ENCODE peak calls at places on chromosomes 13 and 19, in four cellular contexts. R, J, P and A are unnamed samples.

GRCh38 chr13:36341718-36342117 is 4.5 kb downstream of the SPART start:
- DNase-seq in J (no peak), P (peak; percentile 54), R (no peak), A (no peak)

GRCh38 chr13:105346141-105346766 is 1189.2 kb downstream of the EFNB2 start:
- DNase-seq in J (no peak), P (peak; percentile 69), R (no peak), A (no peak)

GRCh38 chr13:53822136-53822535 is 793.5 kb downstream of the OLFM4 start:
- DNase-seq in P (no peak), R (no peak), J (no peak), A (no peak)

GRCh38 chr13:101475536-101475935 is 23.1 kb downstream of the ITGBL1 start:
- DNase-seq in J (no peak), P (no peak), R (no peak), A (no peak)

GRCh38 chr13:30429721-30430694 is 7.7 kb downstream of the UBE2L5 start:
- DNase-seq in R (no peak), P (peak; percentile 91), J (no peak), A (no peak)

GRCh38 chr13:111252449-111253124 is 67.9 kb upstream of the TEX29 start:
- DNase-seq in P (no peak), J (no peak), R (no peak), A (no peak)

GRCh38 chr13:100518394-100519062 is 70.1 kb downstream of the GGACT start:
- DNase-seq in R (no peak), J (no peak), P (no peak), A (no peak)

GRCh38 chr13:110723598-110723997 is 10.1 kb downstream of the ING1 start:
- DNase-seq in J (no peak), R (no peak), P (no peak), A (no peak)

GRCh38 chr13:66689037-66689619 is 541.0 kb downstream of the PCDH9 start:
- DNase-seq in J (peak; percentile 19), R (no peak), P (no peak), A (no peak)

GRCh38 chr13:27969073-27969865 is at the start of gene CDX2:
- DNase-seq in P (no peak), R (no peak), J (peak; percentile 22), A (no peak)

GRCh38 chr19:14248578-14249011 is 42.6 kb upstream of the ADGRL1 start:
- DNase-seq in R (no peak), P (no peak), J (peak; percentile 85), A (peak; percentile 79)

GRCh38 chr13:78015782-78016181 is 97.2 kb upstream of the EDNRB start:
- DNase-seq in R (no peak), P (no peak), J (no peak), A (no peak)

GRCh38 chr13:104477256-104477655 is 1411.0 kb upstream of the SLC10A2 start:
- DNase-seq in R (no peak), P (peak; percentile 39), J (no peak), A (no peak)

GRCh38 chr13:36875955-36876354 is 44.1 kb downstream of the SMAD9 start:
- DNase-seq in J (peak; percentile 41), R (no peak), P (no peak), A (no peak)

GRCh38 chr13:36787181-36787580 is 31.8 kb upstream of the RFXAP start:
- DNase-seq in R (no peak), P (peak; percentile 40), J (no peak), A (no peak)

GRCh38 chr13:51420681-51421476 is 32.0 kb downstream of the INTS6 start:
- DNase-seq in J (no peak), R (no peak), P (no peak), A (no peak)

GRCh38 chr19:11345122-11345752 is 831 bp downstream of the TMEM205 start:
- DNase-seq in R (no peak), P (no peak), J (peak; percentile 5), A (no peak)

GRCh38 chr13:51801631-51802099 is 2.3 kb downstream of the DHRS12 start:
- DNase-seq in P (peak; percentile 19), J (peak; percentile 56), R (peak; percentile 90), A (peak; percentile 91)

GRCh38 chr13:68170961-68171360 is 940.8 kb upstream of the PCDH9 start:
- DNase-seq in J (no peak), P (no peak), R (no peak), A (peak; percentile 20)

GRCh38 chr13:50484472-50485113 is 358.9 kb downstream of the DLEU7 start:
- DNase-seq in J (no peak), P (peak; percentile 51), R (no peak), A (no peak)

GRCh38 chr13:110538632-110539031 is 22.9 kb downstream of the RAB20 start:
- DNase-seq in J (no peak), P (no peak), R (no peak), A (peak; percentile 91)

GRCh38 chr13:77230560-77230959 is 96.3 kb downstream of the MYCBP2 start:
- DNase-seq in J (no peak), R (no peak), P (no peak), A (no peak)

GRCh38 chr13:80338781-80339577 is 1.9 kb downstream of the SPRY2 start:
- DNase-seq in P (peak; percentile 71), J (peak; percentile 77), R (peak; percentile 86), A (peak; percentile 91)

GRCh38 chr19:33906578-33907335 is 110.1 kb downstream of the KCTD15 start:
- DNase-seq in R (peak; percentile 49), J (no peak), P (peak; percentile 37), A (peak; percentile 42)

GRCh38 chr13:44364601-44365000 is 9.0 kb upstream of the SERP2 start:
- DNase-seq in P (peak; percentile 67), J (no peak), R (no peak), A (no peak)

GRCh38 chr13:27264181-27264580 is 6.4 kb upstream of the RASL11A start:
- DNase-seq in J (peak; percentile 30), P (no peak), R (no peak), A (no peak)

GRCh38 chr13:109684836-109685602 is 101.4 kb downstream of the IRS2 start:
- DNase-seq in P (peak; percentile 74), J (no peak), R (no peak), A (peak; percentile 72)

GRCh38 chr13:40116008-40116407 is 460.5 kb downstream of the COG6 start:
- DNase-seq in P (peak; percentile 94), J (no peak), R (no peak), A (peak; percentile 42)

GRCh38 chr19:41555752-41556151 is 20.2 kb upstream of the CEACAM21 start:
- DNase-seq in R (no peak), J (no peak), P (no peak), A (no peak)

GRCh38 chr19:14432817-14433453 is at the start of gene PKN1:
- DNase-seq in J (peak; percentile 95), R (peak; percentile 70), P (no peak), A (peak; percentile 72)

GRCh38 chr19:13965377-13965896 is 13.1 kb downstream of the DCAF15 start:
- DNase-seq in P (no peak), R (no peak), J (no peak), A (no peak)

GRCh38 chr13:50365683-50366391 is 350.6 kb downstream of the KCNRG start:
- DNase-seq in J (no peak), R (peak; percentile 46), P (peak; percentile 71), A (no peak)

GRCh38 chr19:19549804-19550453 is 11.9 kb downstream of the CILP2 start:
- DNase-seq in R (no peak), P (no peak), J (no peak), A (no peak)

GRCh38 chr13:20594276-20594675 is 27.3 kb downstream of the IFT88 start:
- DNase-seq in R (no peak), J (no peak), P (no peak), A (no peak)
- H3K27ac ChIP-seq in R (no peak overlapping the region), J (no peak overlapping the region), P (no peak overlapping the region), A (no peak overlapping the region)

GRCh38 chr19:18502633-18503294 is 19.1 kb downstream of the ELL start:
- DNase-seq in J (peak; percentile 70), P (no peak), R (peak; percentile 70), A (peak; percentile 75)
- H3K4me1 ChIP-seq in J (no peaks in the 10 kb centered on the region), P (peaks cover 35% of the 10 kb centered on the region), R (peaks cover 100% of the 10 kb centered on the region), A (peaks cover 73% of the 10 kb centered on the region)

GRCh38 chr13:113937073-113937472 is 36.8 kb downstream of the C13orf46 start:
- DNase-seq in J (no peak), P (no peak), R (no peak), A (no peak)
- H3K9me3 ChIP-seq in J (no peaks in the 10 kb centered on the region), P (no peaks in the 10 kb centered on the region), R (no peaks in the 10 kb centered on the region), A (no peaks in the 10 kb centered on the region)

GRCh38 chr13:75787249-75787940 is 151.3 kb downstream of the LMO7 start:
- DNase-seq in J (no peak), R (no peak), P (peak; percentile 50), A (no peak)

GRCh38 chr13:75789451-75790197 is 153.5 kb downstream of the LMO7 start:
- DNase-seq in P (no peak), J (no peak), R (no peak), A (peak; percentile 63)

GRCh38 chr13:75788494-75788991 is 152.4 kb downstream of the LMO7 start:
- DNase-seq in R (no peak), J (no peak), P (peak; percentile 57), A (peak; percentile 54)

GRCh38 chr13:75792526-75793187 is 156.5 kb downstream of the LMO7 start:
- DNase-seq in P (no peak), J (no peak), R (no peak), A (no peak)

DNA sequence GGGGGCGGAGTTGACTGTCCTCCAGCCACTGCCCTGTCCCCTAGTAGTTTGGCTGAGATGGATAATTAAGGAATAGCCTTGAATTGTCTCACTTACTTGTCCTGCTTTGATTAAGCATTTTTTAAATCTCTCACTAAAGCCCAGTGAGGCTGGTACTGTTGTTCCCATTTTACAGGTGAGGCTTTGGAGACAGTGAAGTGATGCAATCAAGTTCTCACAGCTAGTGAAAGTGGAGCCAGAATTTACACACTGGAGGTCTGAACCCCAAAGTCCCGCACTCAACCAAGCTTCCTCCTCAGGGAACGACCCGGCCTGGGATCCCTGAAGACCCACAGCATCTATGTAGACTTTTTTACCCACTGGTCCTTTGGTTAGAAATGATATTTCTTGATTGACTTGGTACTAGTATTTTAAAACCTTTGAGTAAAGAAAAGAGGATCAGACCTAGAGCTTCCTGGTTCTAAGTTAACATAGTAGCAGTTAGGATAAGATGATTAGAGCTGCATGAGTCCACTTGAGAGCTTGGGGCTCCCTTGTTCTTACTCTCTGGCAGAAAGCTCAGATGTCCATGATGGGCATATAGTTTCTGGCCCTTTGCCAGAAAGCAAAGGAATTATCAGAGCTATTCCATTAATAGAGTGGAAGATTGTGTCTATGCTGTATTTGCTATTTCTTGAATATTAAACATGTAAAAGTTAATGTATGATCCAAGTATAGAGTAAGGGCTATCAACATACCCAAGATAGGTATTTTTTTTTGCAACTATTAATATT is 154.3 kb downstream of the LMO7 start:
- DNase-seq in P (no peak), R (no peak), J (no peak), A (no peak)
- H3K27ac ChIP-seq in P (no peak overlapping the region), R (peak overlapping the region; percentile 9), J (no peak overlapping the region), A (peak overlapping the region; percentile 30)